ENCODE peak calls at places on chromosomes 5 and 9, in five cellular contexts. T, P, J, E and Q are unnamed samples.
A peak's percentile ranks its signal among the peaks of the same experiment; 100 is the strongest.

GRCh38 chr5:80654054-80654390 is 430 bp upstream of the MSH3 start:
- DNase-seq in J (peak; percentile 64), P (no peak), E (no peak), T (no peak), Q (no peak)

GRCh38 chr9:893843-894420 is 52.4 kb downstream of the DMRT1 start:
- DNase-seq in J (peak; percentile 81), E (no peak), T (peak; percentile 49), P (no peak), Q (peak; percentile 20)

GRCh38 chr5:123124495-123125171 is 35.6 kb downstream of the PRDM6 start:
- DNase-seq in T (no peak), J (no peak), E (no peak), P (no peak), Q (no peak)

GRCh38 chr5:80755634-80756033 is 100.9 kb upstream of the DHFR start:
- DNase-seq in E (no peak), J (peak; percentile 14), T (no peak), P (no peak), Q (no peak)

GRCh38 chr5:114393159-114393558 is 31.3 kb downstream of the KCNN2 start:
- DNase-seq in J (no peak), T (no peak), E (no peak), P (no peak), Q (no peak)

GRCh38 chr5:132467292-132467984 is 23.1 kb downstream of the IRF1 start:
- DNase-seq in J (peak; percentile 74), T (no peak), P (no peak), E (no peak), Q (no peak)

GRCh38 chr5:2013301-2014057 is 130.8 kb upstream of the IRX4 start:
- DNase-seq in T (no peak), J (no peak), P (no peak), E (no peak), Q (no peak)

GRCh38 chr5:135069895-135070657 is 36.0 kb upstream of the PITX1 start:
- DNase-seq in T (no peak), J (no peak), P (no peak), E (no peak), Q (no peak)

GRCh38 chr9:4152201-4152600 is 147.7 kb downstream of the GLIS3 start:
- DNase-seq in P (no peak), E (no peak), J (no peak), T (no peak), Q (no peak)

GRCh38 chr9:16869140-16869903 is 1.1 kb downstream of the BNC2 start:
- DNase-seq in E (peak; percentile 67), J (no peak), P (no peak), T (peak; percentile 50), Q (no peak)

GRCh38 chr5:72377920-72378635 is 57.9 kb downstream of the PTCD2 start:
- DNase-seq in P (no peak), J (no peak), E (peak; percentile 82), T (no peak), Q (no peak)

GRCh38 chr9:130934702-130935659 is 4.1 kb downstream of the FIBCD1 start:
- DNase-seq in P (no peak), T (no peak), E (no peak), J (no peak), Q (no peak)

GRCh38 chr9:104374711-104375110 is 129.4 kb upstream of the OR13F1 start:
- DNase-seq in P (no peak), E (no peak), T (no peak), J (no peak), Q (no peak)

DNA sequence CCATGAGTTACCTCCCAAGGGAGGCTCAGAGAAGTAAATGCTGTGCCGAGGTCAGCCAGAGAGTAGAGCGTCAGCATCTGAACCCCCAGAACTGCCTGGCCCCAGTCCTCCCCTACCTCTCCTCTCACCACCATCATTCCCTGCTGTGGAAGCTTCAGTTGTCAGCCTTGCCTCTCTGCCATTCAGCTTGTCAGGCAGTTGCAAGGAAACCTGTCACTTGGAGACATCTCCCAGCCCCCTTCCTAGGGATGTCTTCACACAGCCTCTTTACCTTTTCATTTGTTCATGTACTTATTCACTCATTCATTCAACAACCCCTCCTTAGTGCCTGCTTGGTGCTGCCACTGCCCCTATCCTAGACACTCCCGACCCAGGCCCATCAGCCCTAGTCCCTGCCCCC is 2.1 kb downstream of the RGS14 start:
- DNase-seq in J (no peak), T (no peak), P (no peak), E (no peak), Q (no peak)
- H3K4me1 ChIP-seq in J (peaks cover 81% of the 10 kb centered on the region), T (no peaks in the 10 kb centered on the region), P (peaks cover 79% of the 10 kb centered on the region), E (no peaks in the 10 kb centered on the region), Q (peaks cover 74% of the 10 kb centered on the region)

GRCh38 chr9:21974230-21974541 is 20.0 kb downstream of the CDKN2A start:
- DNase-seq in T (no peak), J (no peak), P (no peak), E (no peak), Q (no peak)
- H3K4me3 ChIP-seq in T (peak overlapping the region; percentile 75), J (no peak overlapping the region), P (peak overlapping the region; percentile 41), E (peak overlapping the region; percentile 49), Q (peak overlapping the region; percentile 43)

DNA sequence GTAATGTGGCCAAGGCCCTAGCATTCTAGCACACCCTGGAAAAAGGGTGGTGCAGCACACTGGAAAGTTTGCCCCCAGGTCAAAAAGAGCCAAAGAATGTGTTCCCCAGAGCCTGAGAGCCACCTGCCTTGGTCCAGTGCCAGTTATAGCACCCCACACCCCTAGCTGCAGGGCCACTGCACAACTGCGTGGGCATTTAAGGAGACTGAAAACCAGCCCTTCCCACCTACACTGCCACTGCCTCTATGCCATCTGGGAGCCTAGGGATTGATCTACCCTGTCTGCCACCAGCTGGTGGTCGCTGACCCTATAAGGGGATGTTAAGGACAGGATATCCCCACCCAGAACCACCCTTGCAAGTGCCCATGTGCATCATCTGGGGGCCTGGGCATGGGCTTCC is 38.2 kb upstream of the PTPRD start:
- DNase-seq in E (no peak), P (no peak), J (no peak), T (no peak), Q (no peak)
- H3K27ac ChIP-seq in E (no peak overlapping the region), P (no peak overlapping the region), J (no peak overlapping the region), T (no peak overlapping the region), Q (no peak overlapping the region)

GRCh38 chr9:14271078-14271673 is 42.8 kb downstream of the NFIB start:
- DNase-seq in T (peak; percentile 82), E (no peak), P (no peak), J (no peak), Q (no peak)

GRCh38 chr9:14275331-14275730 is 38.6 kb downstream of the NFIB start:
- DNase-seq in E (no peak), P (no peak), J (no peak), T (no peak), Q (no peak)

GRCh38 chr9:14270358-14271077 is 43.4 kb downstream of the NFIB start:
- DNase-seq in E (no peak), T (peak; percentile 51), J (no peak), P (no peak), Q (no peak)

GRCh38 chr9:14272924-14273528 is 40.9 kb downstream of the NFIB start:
- DNase-seq in P (no peak), J (no peak), T (no peak), E (no peak), Q (no peak)

GRCh38 chr9:14269911-14270310 is 44.0 kb downstream of the NFIB start:
- DNase-seq in T (no peak), J (no peak), E (no peak), P (no peak), Q (no peak)
- H3K4me1 ChIP-seq in T (peaks cover 2% of the 10 kb centered on the region), J (peaks cover 16% of the 10 kb centered on the region), E (no peaks in the 10 kb centered on the region), P (peaks cover 44% of the 10 kb centered on the region), Q (no peaks in the 10 kb centered on the region)

GRCh38 chr9:124818431-124819281 is 34.6 kb upstream of the WDR38 start:
- DNase-seq in T (peak; percentile 74), J (peak; percentile 62), P (no peak), E (no peak), Q (no peak)
- H3K4me3 ChIP-seq in T (no peak overlapping the region), J (peak overlapping the region; percentile 43), P (no peak overlapping the region), E (no peak overlapping the region), Q (no peak overlapping the region)